ENCODE peak calls at places on chromosomes 3 and 15, in six cellular contexts. V is HCT116, Q is GM12891, I is heart left ventricle, L is Peyer's patch, F is esophagus squamous epithelium. E is an unnamed sample.

GRCh38 chr3:52221563-52222318 is 3.7 kb downstream of the TLR9 start:
- DNase-seq in Q (no peak), L (no peak), V (no peak), F (no peak), I (peak), E (no peak)

GRCh38 chr3:32640939-32641725 is 43.9 kb upstream of the CNOT10 start:
- DNase-seq in L (no peak), V (no peak), Q (no peak), I (peak), F (no peak), E (no peak)

GRCh38 chr3:4885322-4885721 is 93.9 kb upstream of the BHLHE40 start:
- DNase-seq in F (no peak), Q (no peak), I (no peak), V (no peak), L (no peak), E (no peak)

GRCh38 chr15:56176996-56177395 is 66.7 kb downstream of the RFX7 start:
- DNase-seq in Q (no peak), L (no peak), F (no peak), I (no peak), V (peak), E (no peak)

GRCh38 chr15:46296002-46296401 is 661.2 kb downstream of the SQOR start:
- DNase-seq in I (no peak), V (no peak), L (no peak), F (no peak), Q (no peak), E (no peak)

GRCh38 chr3:100971776-100972175 is 21.4 kb downstream of the ABI3BP start:
- DNase-seq in L (no peak), V (no peak), I (no peak), F (no peak), Q (no peak), E (no peak)

GRCh38 chr3:72818092-72818721 is 30.0 kb downstream of the SHQ1 start:
- DNase-seq in F (no peak), V (peak), Q (no peak), L (no peak), I (no peak), E (peak)

GRCh38 chr3:72520690-72521308 is 327.4 kb downstream of the SHQ1 start:
- DNase-seq in V (peak), L (no peak), I (no peak), Q (no peak), F (no peak), E (no peak)

GRCh38 chr3:97131476-97131875 is 317.1 kb downstream of the EPHA6 start:
- DNase-seq in V (no peak), I (no peak), Q (no peak), L (no peak), F (no peak), E (no peak)

GRCh38 chr3:152860736-152861135 is 25.8 kb downstream of the P2RY1 start:
- DNase-seq in V (no peak), Q (no peak), L (no peak), I (no peak), F (no peak), E (no peak)

GRCh38 chr3:98038241-98038640 is 3.1 kb upstream of the GABRR3 start:
- DNase-seq in I (no peak), L (no peak), V (no peak), Q (no peak), F (no peak), E (no peak)

GRCh38 chr3:184031187-184031792 is at the start of gene HTR3D:
- DNase-seq in Q (no peak), F (no peak), V (no peak), L (no peak), I (no peak), E (no peak)

GRCh38 chr3:171101982-171102610 is 75.6 kb upstream of the SLC2A2 start:
- DNase-seq in I (no peak), L (no peak), Q (no peak), V (no peak), F (no peak), E (no peak)

GRCh38 chr3:64830681-64831080 is 142.9 kb upstream of the ADAMTS9 start:
- DNase-seq in Q (no peak), V (no peak), F (no peak), L (no peak), I (no peak), E (no peak)

GRCh38 chr3:72576563-72576962 is 271.7 kb downstream of the SHQ1 start:
- DNase-seq in L (no peak), V (no peak), F (no peak), I (no peak), Q (no peak), E (no peak)

GRCh38 chr3:42681361-42682038 is 3.8 kb upstream of the KLHL40 start:
- DNase-seq in Q (no peak), L (no peak), F (no peak), V (no peak), I (no peak), E (no peak)
- TF ChIP-seq POLR2A in Q (no peak), L (no peak), F (no peak), V (no peak), I (no peak), E (no peak)

DNA sequence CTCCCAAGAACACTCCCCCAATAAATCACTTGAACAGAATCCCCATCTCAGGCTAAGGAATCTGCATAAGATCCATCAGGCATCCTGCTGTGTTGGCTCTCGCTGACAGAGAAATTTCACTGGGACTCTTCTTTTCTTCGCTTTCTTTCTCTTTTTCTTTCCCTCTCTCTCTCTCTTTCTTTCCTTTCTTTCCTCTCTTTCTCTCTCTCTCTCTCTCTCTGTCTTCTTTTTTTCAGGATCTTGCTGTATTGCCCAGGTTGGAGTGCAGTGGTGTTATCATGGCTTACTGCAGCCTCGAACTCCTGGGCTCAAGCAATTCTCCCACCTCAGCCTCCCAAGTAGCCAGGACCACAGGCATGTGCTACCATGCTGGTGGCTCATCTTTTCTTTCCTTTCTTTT is 4.5 kb upstream of the SLC28A1 start:
- DNase-seq in Q (no peak), I (no peak), V (no peak), F (no peak), L (no peak), E (no peak)
- TF ChIP-seq POLR2A in Q (no peak), I (no peak), V (no peak), F (no peak), L (no peak), E (no peak)

DNA sequence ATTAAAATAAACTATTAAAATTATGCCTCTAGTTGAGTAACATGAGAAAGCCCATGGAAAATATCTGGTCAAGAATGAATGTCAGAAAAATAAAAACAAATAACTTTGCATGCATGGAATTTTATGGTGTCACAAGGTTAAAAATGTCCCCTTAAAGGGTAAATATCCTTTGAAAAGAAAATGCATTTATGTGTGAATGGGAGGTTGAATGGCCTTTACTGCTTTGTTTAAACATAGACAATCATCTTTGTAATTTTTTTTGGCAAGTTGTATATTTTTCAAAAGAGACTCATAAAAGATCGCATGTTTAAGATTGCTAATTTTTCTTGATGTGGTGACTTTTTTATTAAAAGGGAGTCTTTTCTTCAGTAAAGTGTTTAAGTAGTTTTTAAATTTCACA is 564.2 kb downstream of the NR2F2 start:
- DNase-seq in F (no peak), Q (no peak), I (no peak), V (no peak), L (no peak), E (no peak)
- TF ChIP-seq POLR2A in F (no peak), Q (no peak), I (no peak), V (no peak), L (no peak), E (no peak)

GRCh38 chr3:122564155-122564912 is at the start of the genes DTX3L and PARP9:
- DNase-seq in Q (peak), I (peak), V (no peak), F (peak), L (peak), E (peak)
- TF ChIP-seq POLR2A in Q (peak), I (peak), V (peak), F (peak), L (peak), E (peak)

GRCh38 chr3:9945358-9945757 is 6.8 kb downstream of the PRRT3 start:
- DNase-seq in F (no peak), L (no peak), Q (no peak), V (no peak), I (no peak), E (no peak)

GRCh38 chr3:9942164-9942563 is 8.5 kb downstream of the CRELD1 start:
- DNase-seq in I (no peak), Q (no peak), L (no peak), F (no peak), V (no peak), E (no peak)

GRCh38 chr3:9942934-9943690 is 9.1 kb downstream of the PRRT3 start:
- DNase-seq in F (no peak), Q (no peak), V (no peak), L (no peak), I (no peak), E (no peak)

GRCh38 chr3:9946112-9947024 is 5.8 kb downstream of the PRRT3 start:
- DNase-seq in F (peak), V (peak), Q (no peak), L (peak), I (peak), E (peak)

GRCh38 chr3:9944271-9944670 is 7.9 kb downstream of the PRRT3 start:
- DNase-seq in I (no peak), Q (no peak), V (no peak), F (no peak), L (no peak), E (no peak)
- TF ChIP-seq POLR2A in I (no peak), Q (no peak), V (no peak), F (no peak), L (no peak), E (no peak)

GRCh38 chr15:69160976-69161877 is 792 bp downstream of the GLCE start:
- DNase-seq in I (peak), F (no peak), V (peak), L (peak), Q (peak), E (peak)

GRCh38 chr15:69161878-69162213 is 1.4 kb downstream of the GLCE start:
- DNase-seq in Q (no peak), I (no peak), F (no peak), V (no peak), L (no peak), E (peak)

GRCh38 chr15:69158843-69159240 is 1.6 kb upstream of the GLCE start:
- DNase-seq in I (no peak), L (no peak), F (no peak), Q (no peak), V (no peak), E (no peak)

GRCh38 chr15:69159805-69160140 is 662 bp upstream of the GLCE start:
- DNase-seq in Q (no peak), F (no peak), V (no peak), L (no peak), I (no peak), E (no peak)

DNA sequence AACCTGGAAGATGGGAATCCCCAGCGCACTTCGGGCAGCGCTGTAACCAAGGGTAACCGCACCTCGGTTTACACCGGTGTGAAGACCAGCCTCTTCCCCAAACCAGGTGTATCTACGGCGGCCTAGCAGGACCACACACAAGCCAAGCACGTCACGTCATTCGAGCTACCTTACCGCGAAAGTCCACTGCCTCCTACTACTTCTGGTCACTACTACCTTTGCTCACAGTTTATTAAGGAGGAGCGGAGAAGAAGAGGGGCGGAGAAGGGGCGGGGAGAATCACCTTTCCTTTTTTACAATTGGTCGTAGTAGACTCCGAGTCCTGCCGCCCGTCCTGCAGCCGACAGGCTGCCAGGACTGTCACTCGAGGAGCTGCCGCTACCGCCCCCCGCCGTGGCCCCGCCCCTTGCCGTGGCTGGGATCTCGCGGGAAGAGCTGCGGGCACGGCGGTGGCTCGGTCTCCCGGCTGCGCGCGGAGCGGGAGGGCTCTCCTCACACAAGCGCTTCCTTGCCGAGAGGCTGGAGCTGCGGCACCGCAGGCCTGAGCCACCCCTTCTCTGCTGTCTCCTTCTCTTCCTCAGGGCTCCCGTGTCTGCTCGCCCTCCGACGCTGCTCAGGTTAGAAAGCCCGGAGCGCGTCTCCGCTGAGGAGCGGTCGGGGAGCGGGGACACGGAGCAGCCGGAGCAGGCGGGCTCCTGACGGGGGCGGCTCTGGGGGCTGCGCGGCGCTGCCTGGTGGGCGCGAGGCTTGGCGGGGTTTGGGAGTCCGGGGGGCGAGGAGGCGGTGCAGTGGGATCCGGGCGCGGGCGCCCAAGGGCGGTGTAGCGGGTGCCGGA is at the start of gene GLCE:
- DNase-seq in V (peak), F (peak), I (peak), Q (peak), L (peak), E (peak)
- TF ChIP-seq POLR2A in V (peak), F (peak), I (peak), Q (peak), L (peak), E (peak)

E was measured in erythroblast.